ENCODE peak calls at places on chromosome 7, in eight cellular contexts. B is head of caudate nucleus; S is activated CD8-positive, alpha-beta memory T cell treated with anti-CD3 and anti-CD28 coated beads for 4 hours; C is AG10803; N is GM18507; K is NCI-H345; G is GM20000; Z is adrenal gland. Y is an unnamed sample.

GRCh38 chr7:93968911-93969620 is 35.1 kb downstream of the BET1 start:
- DNase-seq in C (peak; percentile 50), S (no peak), N (no peak), B (no peak), Z (no peak), G (no peak), K (no peak), Y (no peak)

GRCh38 chr7:20330176-20330796 is 414 bp upstream of the ITGB8 start:
- DNase-seq in N (peak; percentile 46), G (peak; percentile 84), C (peak; percentile 92), B (peak; percentile 92), S (no peak), Z (peak; percentile 72), K (peak; percentile 87), Y (peak; percentile 86)

GRCh38 chr7:47453093-47454056 is 128.5 kb downstream of the TNS3 start:
- DNase-seq in C (peak; percentile 92), N (no peak), S (no peak), B (no peak), G (peak; percentile 22), Z (peak; percentile 61), K (peak; percentile 38), Y (peak; percentile 29)

GRCh38 chr7:7861211-7861633 is 107.4 kb upstream of the GLCCI1 start:
- DNase-seq in C (peak; percentile 38), G (no peak), B (no peak), Z (no peak), S (no peak), N (no peak), K (peak; percentile 88), Y (peak; percentile 78)

GRCh38 chr7:151598045-151598444 is 78.3 kb upstream of the RHEB start:
- DNase-seq in C (peak; percentile 95), B (no peak), S (no peak), K (peak; percentile 15), N (no peak), G (no peak), Z (no peak), Y (peak; percentile 45)

GRCh38 chr7:43693687-43694398 is 35.5 kb downstream of the COA1 start:
- DNase-seq in B (no peak), N (no peak), C (peak; percentile 72), S (no peak), K (no peak), G (no peak), Z (no peak), Y (no peak)

GRCh38 chr7:114109299-114109698 is 190.5 kb upstream of the PPP1R3A start:
- DNase-seq in N (no peak), K (no peak), Z (no peak), G (no peak), S (no peak), C (peak; percentile 35), B (no peak), Y (no peak)

GRCh38 chr7:76515999-76516443 is 5.7 kb downstream of the UPK3B start:
- DNase-seq in B (peak; percentile 75), C (peak; percentile 35), S (no peak), G (peak; percentile 77), K (no peak), N (no peak), Z (peak; percentile 47), Y (no peak)

GRCh38 chr7:44100458-44101303 is 3.5 kb upstream of the AEBP1 start:
- DNase-seq in B (peak; percentile 71), C (peak; percentile 95), Z (no peak), G (peak; percentile 41), K (no peak), N (no peak), S (no peak), Y (no peak)